ENCODE peak calls at places on chromosomes 5 and 9, in five cellular contexts. One of them, this sample, is unnamed. For H3K4me1, the result is how much of the 10 kb centered on the place peaks cover.

GRCh38 chr9:110206388-110206787 is 1.6 kb downstream of the C9orf152 start:
- DNase-seq in A549: no peak
- DNase-seq in SK-N-SH: no peak
- DNase-seq in IMR-90: no peak
- DNase-seq in spleen: no peak
- DNase-seq in this sample: no peak

GRCh38 chr9:129208191-129209091 is 30.4 kb upstream of the IER5L start:
- DNase-seq in IMR-90: no peak
- DNase-seq in A549: no peak
- DNase-seq in SK-N-SH: no peak
- DNase-seq in spleen: no peak
- DNase-seq in this sample: no peak

GRCh38 chr9:116465591-116466288 is 221.4 kb upstream of the TRIM32 start:
- DNase-seq in IMR-90: no peak
- DNase-seq in SK-N-SH: no peak
- DNase-seq in spleen: no peak
- DNase-seq in A549: no peak
- DNase-seq in this sample: no peak

GRCh38 chr5:97618721-97619120 is 435.7 kb upstream of the RIOK2 start:
- DNase-seq in SK-N-SH: no peak
- DNase-seq in A549: no peak
- DNase-seq in IMR-90: no peak
- DNase-seq in spleen: no peak
- DNase-seq in this sample: no peak

GRCh38 chr9:134759913-134760312 is 118.3 kb downstream of the COL5A1 start:
- DNase-seq in spleen: no peak
- DNase-seq in IMR-90: no peak
- DNase-seq in A549: no peak
- DNase-seq in SK-N-SH: no peak
- DNase-seq in this sample: no peak

GRCh38 chr5:69414885-69415583 is at the start of gene MARVELD2:
- DNase-seq in IMR-90: peak
- DNase-seq in A549: peak
- DNase-seq in SK-N-SH: peak
- DNase-seq in spleen: peak
- DNase-seq in this sample: no peak

GRCh38 chr5:138972836-138973235 is 97.7 kb upstream of the LRRTM2 start:
- DNase-seq in A549: no peak
- DNase-seq in SK-N-SH: no peak
- DNase-seq in IMR-90: no peak
- DNase-seq in spleen: no peak
- DNase-seq in this sample: no peak

GRCh38 chr9:13139641-13140171 is 139.8 kb downstream of the MPDZ start:
- DNase-seq in spleen: no peak
- DNase-seq in IMR-90: peak
- DNase-seq in SK-N-SH: no peak
- DNase-seq in A549: peak
- DNase-seq in this sample: peak

GRCh38 chr5:38078161-38078560 is 180.2 kb upstream of the EGFLAM start:
- DNase-seq in IMR-90: peak
- DNase-seq in A549: no peak
- DNase-seq in spleen: no peak
- DNase-seq in SK-N-SH: no peak
- DNase-seq in this sample: no peak

GRCh38 chr9:90002299-90003045 is 397.7 kb downstream of the GADD45G start:
- DNase-seq in spleen: no peak
- DNase-seq in SK-N-SH: peak
- DNase-seq in IMR-90: no peak
- DNase-seq in A549: no peak
- DNase-seq in this sample: peak

GRCh38 chr5:155451106-155451505 is 437.6 kb downstream of the KIF4B start:
- DNase-seq in A549: no peak
- DNase-seq in SK-N-SH: no peak
- DNase-seq in spleen: no peak
- DNase-seq in IMR-90: no peak
- DNase-seq in this sample: no peak

GRCh38 chr9:110750272-110750671 is 81.7 kb downstream of the MUSK start:
- DNase-seq in A549: no peak
- DNase-seq in IMR-90: no peak
- DNase-seq in SK-N-SH: no peak
- DNase-seq in spleen: no peak
- DNase-seq in this sample: no peak

GRCh38 chr5:179870403-179870903 is 11.8 kb upstream of the MRNIP start:
- DNase-seq in A549: peak
- DNase-seq in SK-N-SH: peak
- DNase-seq in spleen: peak
- DNase-seq in IMR-90: peak
- DNase-seq in this sample: peak

GRCh38 chr9:23768861-23769260 is 57.2 kb downstream of the ELAVL2 start:
- DNase-seq in SK-N-SH: no peak
- DNase-seq in A549: no peak
- DNase-seq in spleen: no peak
- DNase-seq in IMR-90: no peak
- DNase-seq in this sample: no peak

GRCh38 chr5:112551437-112552018 is 132.5 kb upstream of the EPB41L4A start:
- DNase-seq in IMR-90: peak
- DNase-seq in SK-N-SH: peak
- DNase-seq in A549: peak
- DNase-seq in spleen: no peak
- DNase-seq in this sample: peak

GRCh38 chr5:159837860-159838259 is 78.4 kb upstream of the ADRA1B start:
- DNase-seq in spleen: no peak
- DNase-seq in IMR-90: no peak
- DNase-seq in A549: no peak
- DNase-seq in SK-N-SH: no peak
- DNase-seq in this sample: no peak

GRCh38 chr9:96232539-96233241 is 69.3 kb downstream of the HSD17B3 start:
- DNase-seq in IMR-90: peak
- DNase-seq in A549: peak
- DNase-seq in SK-N-SH: peak
- DNase-seq in spleen: no peak
- DNase-seq in this sample: peak

GRCh38 chr9:118578467-118578866 is 790.8 kb downstream of the BRINP1 start:
- DNase-seq in SK-N-SH: no peak
- DNase-seq in spleen: no peak
- DNase-seq in A549: no peak
- DNase-seq in IMR-90: no peak
- DNase-seq in this sample: no peak

GRCh38 chr9:97981828-97982164 is 1.3 kb upstream of the ANP32B start:
- DNase-seq in A549: no peak
- DNase-seq in IMR-90: no peak
- DNase-seq in spleen: no peak
- DNase-seq in SK-N-SH: no peak
- DNase-seq in this sample: peak

GRCh38 chr5:77957-78804 is 13.8 kb upstream of the PLEKHG4B start:
- DNase-seq in IMR-90: peak
- DNase-seq in A549: peak
- DNase-seq in SK-N-SH: peak
- DNase-seq in spleen: peak
- DNase-seq in this sample: peak

GRCh38 chr9:19995619-19996018 is 206.8 kb upstream of the SLC24A2 start:
- DNase-seq in SK-N-SH: no peak
- DNase-seq in A549: no peak
- DNase-seq in spleen: no peak
- DNase-seq in IMR-90: no peak
- DNase-seq in this sample: no peak

GRCh38 chr9:71490810-71491209 is 277.5 kb downstream of the CEMIP2 start:
- DNase-seq in spleen: no peak
- DNase-seq in A549: peak
- DNase-seq in SK-N-SH: no peak
- DNase-seq in IMR-90: no peak
- DNase-seq in this sample: peak

GRCh38 chr9:77927265-77927664 is 104.3 kb downstream of the GNAQ start:
- DNase-seq in spleen: no peak
- DNase-seq in SK-N-SH: no peak
- DNase-seq in A549: no peak
- DNase-seq in IMR-90: peak
- DNase-seq in this sample: peak

GRCh38 chr5:119551819-119552218 is 77.5 kb upstream of the FAM170A start:
- DNase-seq in SK-N-SH: no peak
- DNase-seq in IMR-90: no peak
- DNase-seq in A549: no peak
- DNase-seq in spleen: no peak
- DNase-seq in this sample: no peak

GRCh38 chr5:97425511-97425910 is 242.5 kb upstream of the RIOK2 start:
- DNase-seq in A549: no peak
- DNase-seq in spleen: peak
- DNase-seq in SK-N-SH: no peak
- DNase-seq in IMR-90: peak
- DNase-seq in this sample: peak

GRCh38 chr9:75892168-75892901 is 1.9 kb downstream of the PCSK5 start:
- DNase-seq in spleen: no peak
- DNase-seq in SK-N-SH: peak
- DNase-seq in IMR-90: no peak
- DNase-seq in A549: peak
- DNase-seq in this sample: peak

GRCh38 chr5:7850533-7851239 is at the start of gene CFAP90:
- DNase-seq in SK-N-SH: peak
- DNase-seq in spleen: peak
- DNase-seq in A549: peak
- DNase-seq in IMR-90: peak
- DNase-seq in this sample: no peak

GRCh38 chr9:12723409-12724028 is 30.3 kb downstream of the TYRP1 start:
- DNase-seq in spleen: no peak
- DNase-seq in IMR-90: peak
- DNase-seq in A549: peak
- DNase-seq in SK-N-SH: no peak
- DNase-seq in this sample: no peak

GRCh38 chr5:39072915-39073758 is 1.1 kb downstream of the RICTOR start:
- DNase-seq in IMR-90: peak
- DNase-seq in SK-N-SH: peak
- DNase-seq in spleen: no peak
- DNase-seq in A549: peak
- DNase-seq in this sample: no peak

GRCh38 chr5:138724470-138725146 is 28.6 kb upstream of the CTNNA1 start:
- DNase-seq in spleen: no peak
- DNase-seq in SK-N-SH: no peak
- DNase-seq in IMR-90: no peak
- DNase-seq in A549: no peak
- DNase-seq in this sample: no peak

DNA sequence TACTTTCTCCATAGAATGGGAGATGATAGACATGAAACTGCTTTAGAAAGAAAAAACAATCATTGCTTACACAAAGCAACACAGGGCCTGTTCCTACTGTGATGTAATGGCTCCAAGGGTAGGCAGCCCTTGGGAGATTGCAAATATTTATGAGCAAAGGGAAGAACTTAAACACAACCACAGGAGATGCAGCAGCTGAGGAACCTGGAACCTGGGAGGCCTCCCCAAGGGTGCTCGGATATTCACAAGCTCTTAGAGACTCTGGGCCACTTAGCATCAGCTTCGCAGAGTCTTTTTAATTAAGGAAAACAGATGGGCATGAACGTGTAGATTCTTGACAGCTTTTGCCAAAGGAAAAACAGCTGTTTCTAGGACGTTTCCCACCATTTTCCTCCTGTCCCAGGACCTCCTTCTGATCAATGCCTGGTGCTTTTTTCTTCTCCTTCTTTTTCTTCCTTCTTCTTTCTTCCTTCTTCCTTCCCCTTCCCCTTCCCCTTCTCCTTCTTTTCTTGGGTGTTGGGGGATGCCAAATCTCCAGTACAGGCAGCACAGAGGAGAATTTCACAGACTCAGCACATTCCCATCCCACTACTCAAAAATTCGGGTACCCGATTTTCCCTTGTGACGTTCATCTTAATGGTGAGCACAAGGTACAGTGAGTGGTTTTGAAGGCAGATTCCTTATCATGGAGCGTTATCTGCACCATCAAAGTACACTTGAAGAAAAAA is 28.1 kb upstream of the TCF7 start:
- DNase-seq in SK-N-SH: no peak
- DNase-seq in IMR-90: no peak
- DNase-seq in A549: no peak
- DNase-seq in spleen: no peak
- DNase-seq in this sample: no peak
- H3K4me1 ChIP-seq in SK-N-SH: under half
- H3K4me1 ChIP-seq in IMR-90: under half
- H3K4me1 ChIP-seq in A549: under half
- H3K4me1 ChIP-seq in spleen: under half
- H3K4me1 ChIP-seq in this sample: under half

GRCh38 chr5:133967715-133968056 is 739 bp downstream of the C5orf15 start:
- DNase-seq in SK-N-SH: peak
- DNase-seq in A549: no peak
- DNase-seq in IMR-90: peak
- DNase-seq in spleen: no peak
- DNase-seq in this sample: no peak

GRCh38 chr5:133969654-133970324 is 1.4 kb upstream of the C5orf15 start:
- DNase-seq in A549: peak
- DNase-seq in spleen: no peak
- DNase-seq in IMR-90: peak
- DNase-seq in SK-N-SH: no peak
- DNase-seq in this sample: no peak

GRCh38 chr5:133968057-133968993 is at the start of gene C5orf15:
- DNase-seq in IMR-90: peak
- DNase-seq in spleen: peak
- DNase-seq in SK-N-SH: peak
- DNase-seq in A549: peak
- DNase-seq in this sample: peak

GRCh38 chr5:133966090-133966489 is 2.3 kb downstream of the C5orf15 start:
- DNase-seq in spleen: no peak
- DNase-seq in A549: no peak
- DNase-seq in SK-N-SH: no peak
- DNase-seq in IMR-90: no peak
- DNase-seq in this sample: no peak

GRCh38 chr5:133967124-133967523 is 1.3 kb downstream of the C5orf15 start:
- DNase-seq in IMR-90: no peak
- DNase-seq in A549: no peak
- DNase-seq in SK-N-SH: no peak
- DNase-seq in spleen: no peak
- DNase-seq in this sample: no peak
- H3K27ac ChIP-seq in IMR-90: no peak
- H3K27ac ChIP-seq in A549: peak
- H3K27ac ChIP-seq in SK-N-SH: peak
- H3K27ac ChIP-seq in spleen: no peak
- H3K27ac ChIP-seq in this sample: no peak

GRCh38 chr9:130866474-130866965 is 30.1 kb downstream of the QRFP start:
- DNase-seq in A549: peak
- DNase-seq in spleen: peak
- DNase-seq in IMR-90: peak
- DNase-seq in SK-N-SH: peak
- DNase-seq in this sample: peak
- H3K4me3 ChIP-seq in A549: no peak
- H3K4me3 ChIP-seq in spleen: no peak
- H3K4me3 ChIP-seq in IMR-90: no peak
- H3K4me3 ChIP-seq in SK-N-SH: peak
- H3K4me3 ChIP-seq in this sample: no peak

DNA sequence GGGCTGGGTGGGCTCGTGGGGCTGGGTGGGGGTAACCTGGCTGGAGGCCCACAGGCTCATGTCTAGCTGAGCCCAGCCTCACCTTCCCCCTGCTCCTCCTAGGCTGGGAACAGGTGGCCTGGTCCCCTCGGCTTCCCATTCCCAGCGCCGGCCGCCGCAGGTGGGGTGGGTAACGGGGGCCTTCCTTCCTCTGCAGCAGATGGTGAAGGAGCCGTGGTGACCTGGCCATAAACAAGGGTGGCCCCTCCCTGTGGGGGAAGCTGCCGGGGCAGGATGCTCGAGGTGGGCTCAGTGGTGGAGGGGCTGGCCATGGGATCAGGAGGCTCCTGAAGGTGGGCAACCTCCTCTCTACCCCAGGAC is 41.0 kb upstream of the EGFL7 start:
- DNase-seq in spleen: no peak
- DNase-seq in SK-N-SH: no peak
- DNase-seq in IMR-90: no peak
- DNase-seq in A549: no peak
- DNase-seq in this sample: no peak
- H3K4me1 ChIP-seq in spleen: half or more
- H3K4me1 ChIP-seq in SK-N-SH: under half
- H3K4me1 ChIP-seq in IMR-90: under half
- H3K4me1 ChIP-seq in A549: under half
- H3K4me1 ChIP-seq in this sample: under half